ENCODE peak calls at places on chromosomes 12 and 14, in five cellular contexts. One of them, this sample, is unnamed.

GRCh38 chr14:101809671-101810514 is 48.4 kb downstream of the PPP2R5C start:
- DNase-seq in mucosa of gallbladder: peak; percentile 93
- DNase-seq in stimulated activated CD4-positive, alpha-beta T cell treated with anti-CD3 and anti-CD28 coated beads, Interleukin-4, amount 100 ng/mL, for 48 hours: peak; percentile 77
- DNase-seq in AG08395: peak; percentile 89
- DNase-seq in substantia nigra: peak; percentile 43
- DNase-seq in this sample: peak; percentile 86

GRCh38 chr12:95615735-95616134 is 64.5 kb upstream of the USP44 start:
- DNase-seq in mucosa of gallbladder: no peak
- DNase-seq in stimulated activated CD4-positive, alpha-beta T cell treated with anti-CD3 and anti-CD28 coated beads, Interleukin-4, amount 100 ng/mL, for 48 hours: no peak
- DNase-seq in AG08395: no peak
- DNase-seq in substantia nigra: no peak
- DNase-seq in this sample: no peak

GRCh38 chr12:29241821-29242591 is 92.9 kb downstream of the FAR2 start:
- DNase-seq in mucosa of gallbladder: peak; percentile 25
- DNase-seq in stimulated activated CD4-positive, alpha-beta T cell treated with anti-CD3 and anti-CD28 coated beads, Interleukin-4, amount 100 ng/mL, for 48 hours: peak; percentile 16
- DNase-seq in AG08395: peak; percentile 75
- DNase-seq in substantia nigra: no peak
- DNase-seq in this sample: peak; percentile 55

GRCh38 chr12:9750276-9751203 is 10.2 kb downstream of the CD69 start:
- DNase-seq in mucosa of gallbladder: peak; percentile 40
- DNase-seq in stimulated activated CD4-positive, alpha-beta T cell treated with anti-CD3 and anti-CD28 coated beads, Interleukin-4, amount 100 ng/mL, for 48 hours: no peak
- DNase-seq in AG08395: peak; percentile 73
- DNase-seq in substantia nigra: no peak
- DNase-seq in this sample: no peak

GRCh38 chr14:67514203-67514607 is 18.9 kb upstream of the PLEKHH1 start:
- DNase-seq in mucosa of gallbladder: no peak
- DNase-seq in stimulated activated CD4-positive, alpha-beta T cell treated with anti-CD3 and anti-CD28 coated beads, Interleukin-4, amount 100 ng/mL, for 48 hours: no peak
- DNase-seq in AG08395: no peak
- DNase-seq in substantia nigra: no peak
- DNase-seq in this sample: no peak

GRCh38 chr12:57049890-57050289 is at the start of gene MYO1A:
- DNase-seq in mucosa of gallbladder: peak; percentile 46
- DNase-seq in stimulated activated CD4-positive, alpha-beta T cell treated with anti-CD3 and anti-CD28 coated beads, Interleukin-4, amount 100 ng/mL, for 48 hours: no peak
- DNase-seq in AG08395: peak; percentile 47
- DNase-seq in substantia nigra: no peak
- DNase-seq in this sample: no peak

GRCh38 chr14:38127784-38128183 is 79.9 kb upstream of the SSTR1 start:
- DNase-seq in mucosa of gallbladder: no peak
- DNase-seq in stimulated activated CD4-positive, alpha-beta T cell treated with anti-CD3 and anti-CD28 coated beads, Interleukin-4, amount 100 ng/mL, for 48 hours: no peak
- DNase-seq in AG08395: peak; percentile 44
- DNase-seq in substantia nigra: no peak
- DNase-seq in this sample: no peak

GRCh38 chr14:65449647-65450046 is 37.1 kb downstream of the FUT8 start:
- DNase-seq in mucosa of gallbladder: no peak
- DNase-seq in stimulated activated CD4-positive, alpha-beta T cell treated with anti-CD3 and anti-CD28 coated beads, Interleukin-4, amount 100 ng/mL, for 48 hours: no peak
- DNase-seq in AG08395: no peak
- DNase-seq in substantia nigra: no peak
- DNase-seq in this sample: no peak

GRCh38 chr12:114976959-114977358 is 293.0 kb upstream of the TBX3 start:
- DNase-seq in mucosa of gallbladder: no peak
- DNase-seq in stimulated activated CD4-positive, alpha-beta T cell treated with anti-CD3 and anti-CD28 coated beads, Interleukin-4, amount 100 ng/mL, for 48 hours: no peak
- DNase-seq in AG08395: peak; percentile 21
- DNase-seq in substantia nigra: no peak
- DNase-seq in this sample: no peak

GRCh38 chr12:47028981-47029708 is 50.3 kb upstream of the PCED1B start:
- DNase-seq in mucosa of gallbladder: no peak
- DNase-seq in stimulated activated CD4-positive, alpha-beta T cell treated with anti-CD3 and anti-CD28 coated beads, Interleukin-4, amount 100 ng/mL, for 48 hours: no peak
- DNase-seq in AG08395: no peak
- DNase-seq in substantia nigra: no peak
- DNase-seq in this sample: no peak

GRCh38 chr14:55717621-55718020 is 137.6 kb downstream of the KTN1 start:
- DNase-seq in mucosa of gallbladder: no peak
- DNase-seq in stimulated activated CD4-positive, alpha-beta T cell treated with anti-CD3 and anti-CD28 coated beads, Interleukin-4, amount 100 ng/mL, for 48 hours: no peak
- DNase-seq in AG08395: no peak
- DNase-seq in substantia nigra: no peak
- DNase-seq in this sample: no peak

GRCh38 chr12:83827193-83827592 is 1085.4 kb downstream of the SLC6A15 start:
- DNase-seq in mucosa of gallbladder: no peak
- DNase-seq in stimulated activated CD4-positive, alpha-beta T cell treated with anti-CD3 and anti-CD28 coated beads, Interleukin-4, amount 100 ng/mL, for 48 hours: no peak
- DNase-seq in AG08395: no peak
- DNase-seq in substantia nigra: no peak
- DNase-seq in this sample: no peak

GRCh38 chr12:612886-613285 is 50.4 kb downstream of the NINJ2 start:
- DNase-seq in mucosa of gallbladder: no peak
- DNase-seq in stimulated activated CD4-positive, alpha-beta T cell treated with anti-CD3 and anti-CD28 coated beads, Interleukin-4, amount 100 ng/mL, for 48 hours: no peak
- DNase-seq in AG08395: no peak
- DNase-seq in substantia nigra: no peak
- DNase-seq in this sample: no peak

This sample was measured in stimulated activated effector memory CD8-positive, alpha-beta T cell treated with anti-CD3 and anti-CD28 coated beads, Interleukin-12 subunit alpha, Interleukin-12 subunit beta, amount 100 ng/mL, for 72 hours.